ENCODE peak calls at places on chromosomes 16 and 17, in ten cellular contexts. S is HuH-7.5; R is caudate nucleus; G is NCI-H1417; A is fibroblast of pulmonary artery; F is activated CD4-positive, alpha-beta T cell treated with anti-CD3 and anti-CD28 coated beads for 1 hour; T is activated T-helper 1 cell treated with Interleukin-2 at 50 U/mL for 16 hours; E is right atrium auricular region; H is KBM-7; Q is stimulated activated CD4-positive, alpha-beta T cell treated with anti-CD3 and anti-CD28 coated beads, TNF-alpha, amount 100 ng/mL, for 48 hours. O is an unnamed sample.

GRCh38 chr16:67419931-67420330 is 3.7 kb upstream of the ZDHHC1 start:
- DNase-seq in H (no peak), S (no peak), A (no peak), T (no peak), Q (no peak), G (no peak), E (no peak), F (no peak), R (no peak), O (no peak)

GRCh38 chr17:57138956-57139576 is 54.0 kb downstream of the AKAP1 start:
- DNase-seq in F (no peak), G (no peak), R (no peak), T (no peak), A (no peak), S (no peak), E (no peak), Q (no peak), H (no peak), O (no peak)

GRCh38 chr17:63573634-63574033 is 23.4 kb downstream of the DCAF7 start:
- DNase-seq in F (no peak), H (no peak), A (peak), Q (no peak), T (no peak), G (peak), E (no peak), S (no peak), R (no peak), O (no peak)

GRCh38 chr16:69448470-69449193 is 24.2 kb downstream of the CYB5B start:
- DNase-seq in G (peak), A (peak), F (no peak), S (no peak), Q (no peak), H (no peak), E (no peak), R (no peak), T (no peak), O (peak)

GRCh38 chr16:57652695-57653471 is 15.2 kb upstream of the ADGRG3 start:
- DNase-seq in H (peak), T (no peak), Q (no peak), A (no peak), F (no peak), G (no peak), E (no peak), R (no peak), S (no peak), O (no peak)

GRCh38 chr17:45361451-45361850 is 44.6 kb upstream of the MAP3K14 start:
- DNase-seq in A (no peak), G (no peak), F (no peak), H (no peak), S (no peak), T (no peak), E (no peak), R (no peak), Q (no peak), O (no peak)

GRCh38 chr16:4208529-4208835 is 33.4 kb downstream of the SRL start:
- DNase-seq in T (no peak), A (no peak), S (no peak), F (no peak), Q (no peak), R (no peak), E (no peak), H (no peak), G (no peak), O (no peak)

GRCh38 chr16:1769402-1770300 is 1.7 kb downstream of the NME3 start:
- DNase-seq in H (no peak), A (no peak), F (no peak), T (no peak), E (no peak), R (no peak), Q (no peak), S (no peak), G (no peak), O (no peak)

GRCh38 chr17:9811537-9811936 is 10.3 kb downstream of the GSG1L2 start:
- DNase-seq in T (no peak), S (no peak), A (no peak), Q (no peak), E (no peak), F (no peak), H (no peak), G (no peak), R (peak), O (no peak)

GRCh38 chr17:78144736-78145641 is 1.2 kb upstream of the C17orf99 start:
- DNase-seq in Q (no peak), G (no peak), S (no peak), F (no peak), T (no peak), H (no peak), A (no peak), R (peak), E (no peak), O (no peak)

GRCh38 chr16:72172105-72173034 is at the start of gene PMFBP1:
- DNase-seq in E (peak), G (peak), H (peak), T (no peak), A (peak), R (no peak), Q (peak), S (no peak), F (no peak), O (no peak)

GRCh38 chr17:37650419-37651003 is 7.3 kb upstream of the DDX52 start:
- DNase-seq in Q (no peak), A (peak), H (peak), R (no peak), T (no peak), G (peak), F (no peak), S (no peak), E (no peak), O (no peak)

GRCh38 chr17:50468120-50469004 is at the start of gene CHAD:
- DNase-seq in A (no peak), S (no peak), F (no peak), H (no peak), T (no peak), R (no peak), Q (no peak), E (no peak), G (no peak), O (no peak)

GRCh38 chr16:64269756-64270155 is 852.1 kb downstream of the CDH11 start:
- DNase-seq in E (no peak), R (no peak), Q (no peak), S (no peak), G (no peak), A (no peak), F (no peak), T (no peak), H (no peak), O (no peak)

GRCh38 chr16:56351481-56351880 is 73.9 kb downstream of the AMFR start:
- DNase-seq in F (no peak), T (no peak), H (no peak), S (no peak), A (no peak), R (no peak), E (no peak), Q (no peak), G (no peak), O (no peak)

GRCh38 chr16:27632267-27632666 is 82.3 kb downstream of the KATNIP start:
- DNase-seq in T (no peak), E (no peak), Q (no peak), F (no peak), A (no peak), G (no peak), H (no peak), S (no peak), R (no peak), O (no peak)

GRCh38 chr16:71883849-71884638 is at the start of gene ZNF821:
- DNase-seq in Q (no peak), G (peak), A (peak), F (peak), R (peak), T (peak), S (peak), H (peak), E (peak), O (no peak)

GRCh38 chr16:11045846-11046245 is 101.5 kb downstream of the CLEC16A start:
- DNase-seq in F (no peak), Q (no peak), G (no peak), R (no peak), T (no peak), A (no peak), E (no peak), H (no peak), S (no peak), O (no peak)

GRCh38 chr16:303760-304505 is 21.0 kb downstream of the PDIA2 start:
- DNase-seq in S (no peak), A (peak), E (no peak), T (no peak), G (no peak), Q (no peak), F (no peak), H (peak), R (no peak), O (no peak)

GRCh38 chr16:31427441-31428276 is 501 bp downstream of the COX6A2 start:
- DNase-seq in R (peak), T (peak), F (peak), Q (peak), S (no peak), A (peak), H (no peak), G (peak), E (no peak), O (no peak)

GRCh38 chr16:50568187-50568830 is 20.1 kb downstream of the NKD1 start:
- DNase-seq in Q (no peak), R (no peak), H (no peak), G (no peak), E (no peak), S (no peak), F (no peak), T (no peak), A (no peak), O (no peak)

GRCh38 chr17:50181601-50182345 is 16.0 kb downstream of the SGCA start:
- DNase-seq in S (no peak), T (no peak), H (no peak), G (no peak), E (no peak), R (no peak), F (no peak), Q (no peak), A (peak), O (peak)

GRCh38 chr16:86952769-86953168 is 364.4 kb downstream of the C16orf95 start:
- DNase-seq in T (no peak), E (no peak), Q (no peak), H (no peak), A (no peak), F (no peak), G (no peak), S (no peak), R (no peak), O (no peak)

GRCh38 chr16:87457724-87458423 is 35.0 kb downstream of the ZCCHC14 start:
- DNase-seq in H (no peak), F (no peak), Q (no peak), G (no peak), S (no peak), T (no peak), A (peak), E (no peak), R (no peak), O (peak)

GRCh38 chr16:64391009-64391663 is 730.7 kb downstream of the CDH11 start:
- DNase-seq in Q (no peak), G (no peak), S (no peak), R (no peak), F (no peak), E (no peak), A (peak), H (no peak), T (no peak), O (no peak)

GRCh38 chr16:66262253-66263167 is 104.0 kb upstream of the CDH5 start:
- DNase-seq in R (no peak), S (no peak), Q (no peak), E (peak), F (no peak), H (no peak), A (no peak), G (no peak), T (no peak), O (no peak)

GRCh38 chr17:36727577-36727976 is 126.2 kb downstream of the MRM1 start:
- DNase-seq in A (no peak), T (no peak), E (no peak), H (no peak), G (no peak), S (no peak), Q (no peak), F (no peak), R (no peak), O (no peak)

GRCh38 chr17:2398655-2399571 is 1.9 kb downstream of the MNT start:
- DNase-seq in G (peak), H (peak), R (peak), A (peak), S (peak), F (peak), E (no peak), T (peak), Q (no peak), O (peak)

GRCh38 chr16:83338138-83338537 is 469.6 kb upstream of the HSBP1 start:
- DNase-seq in E (no peak), F (no peak), Q (no peak), A (no peak), G (no peak), T (no peak), S (no peak), R (no peak), H (no peak), O (no peak)

GRCh38 chr16:61654962-61655361 is 381.3 kb downstream of the CDH8 start:
- DNase-seq in Q (no peak), F (no peak), G (no peak), T (no peak), S (no peak), H (no peak), A (no peak), E (no peak), R (peak), O (no peak)

GRCh38 chr17:13477180-13477611 is 124.5 kb downstream of the HS3ST3A1 start:
- DNase-seq in F (no peak), T (no peak), Q (no peak), R (no peak), H (no peak), S (no peak), A (peak), G (no peak), E (no peak), O (no peak)

GRCh38 chr17:2672026-2672425 is 39.5 kb downstream of the CLUH start:
- DNase-seq in T (no peak), A (no peak), Q (no peak), S (no peak), R (no peak), F (no peak), G (no peak), H (no peak), E (no peak), O (no peak)

GRCh38 chr17:78324391-78325075 is 35.3 kb downstream of the SOCS3 start:
- DNase-seq in T (no peak), Q (no peak), G (peak), A (peak), H (peak), E (peak), S (no peak), R (no peak), F (no peak), O (no peak)